ENCODE peak calls at places on chromosome 11, in five cellular contexts. A is fibroblast of pulmonary artery; B is activated CD8-positive, alpha-beta T cell treated with anti-CD3 and anti-CD28 coated beads for 36 hours; U is left ventricle myocardium inferior; O is tibial nerve. C is an unnamed sample.

GRCh38 chr11:72814831-72815618 is 814 bp downstream of the ATG16L2 start:
- DNase-seq in U (no peak), O (no peak), B (peak; percentile 82), A (peak; percentile 57), C (peak; percentile 59)

GRCh38 chr11:29159552-29160465 is 857.0 kb downstream of the KCNA4 start:
- DNase-seq in A (peak; percentile 86), B (peak; percentile 2), U (no peak), O (no peak), C (peak; percentile 71)

GRCh38 chr11:97269527-97269926 is 879.7 kb downstream of the JRKL start:
- DNase-seq in B (no peak), A (peak; percentile 26), U (no peak), O (no peak), C (no peak)

GRCh38 chr11:131353761-131354160 is 16.7 kb upstream of the NTM start:
- DNase-seq in A (no peak), O (no peak), B (no peak), U (no peak), C (no peak)

GRCh38 chr11:1153951-1154487 is 3.7 kb upstream of the MUC5AC start:
- DNase-seq in A (peak; percentile 91), B (no peak), U (no peak), O (peak; percentile 7), C (peak; percentile 93)

GRCh38 chr11:130024356-130024755 is 21.7 kb upstream of the PRDM10 start:
- DNase-seq in O (no peak), A (no peak), B (no peak), U (no peak), C (no peak)

GRCh38 chr11:76444065-76444383 is 794 bp upstream of the EMSY start:
- DNase-seq in A (no peak), U (no peak), B (no peak), O (no peak), C (no peak)

GRCh38 chr11:26219506-26220117 is 112.3 kb upstream of the ANO3 start:
- DNase-seq in B (no peak), U (no peak), A (peak; percentile 68), O (no peak), C (no peak)

GRCh38 chr11:19576054-19576453 is 136.6 kb upstream of the NAV2 start:
- DNase-seq in A (no peak), U (no peak), O (no peak), B (no peak), C (no peak)

GRCh38 chr11:5522308-5522707 is 5.8 kb upstream of the UBQLNL start:
- DNase-seq in B (no peak), A (peak; percentile 17), U (no peak), O (no peak), C (no peak)

GRCh38 chr11:14643697-14644395 is at the start of gene PDE3B:
- DNase-seq in U (peak; percentile 84), B (peak; percentile 87), A (peak; percentile 46), O (peak; percentile 35), C (peak; percentile 85)

GRCh38 chr11:110890995-110891394 is 178.8 kb upstream of the ARHGAP20 start:
- DNase-seq in B (no peak), A (no peak), O (no peak), U (no peak), C (no peak)

GRCh38 chr11:85310479-85310878 is 316.7 kb downstream of the DLG2 start:
- DNase-seq in A (no peak), B (no peak), O (no peak), U (no peak), C (no peak)

GRCh38 chr11:7384691-7385090 is 100.6 kb upstream of the OLFML1 start:
- DNase-seq in B (no peak), A (no peak), U (no peak), O (no peak), C (no peak)

GRCh38 chr11:26842458-26842841 is 120.6 kb upstream of the SLC5A12 start:
- DNase-seq in O (no peak), A (peak; percentile 84), U (no peak), B (no peak), C (no peak)

GRCh38 chr11:2113776-2114175 is 25.4 kb downstream of the IGF2 start:
- DNase-seq in A (no peak), O (no peak), B (no peak), U (no peak), C (no peak)

GRCh38 chr11:107490836-107491235 is 33.2 kb upstream of the CWF19L2 start:
- DNase-seq in A (no peak), O (no peak), B (no peak), U (no peak), C (no peak)

GRCh38 chr11:95549276-95549675 is 240.3 kb downstream of the FAM76B start:
- DNase-seq in O (no peak), B (no peak), U (no peak), A (no peak), C (no peak)

GRCh38 chr11:12284321-12285050 is 92.9 kb upstream of the PARVA start:
- DNase-seq in B (no peak), O (peak; percentile 4), A (peak; percentile 53), U (no peak), C (no peak)

GRCh38 chr11:87719311-87720073 is 455.8 kb downstream of the RAB38 start:
- DNase-seq in U (no peak), B (no peak), O (no peak), A (peak; percentile 9), C (no peak)

GRCh38 chr11:74010306-74010981 is 1.6 kb upstream of the UCP3 start:
- DNase-seq in O (no peak), B (no peak), U (no peak), A (no peak), C (no peak)

GRCh38 chr11:91248199-91248807 is 976.3 kb upstream of the FAT3 start:
- DNase-seq in B (peak; percentile 29), O (peak; percentile 48), A (peak; percentile 59), U (no peak), C (peak; percentile 40)

GRCh38 chr11:65851083-65851579 is 6.8 kb downstream of the CFL1 start:
- DNase-seq in U (no peak), A (no peak), B (peak; percentile 44), O (no peak), C (no peak)

GRCh38 chr11:109604506-109604905 is 182.5 kb downstream of the C11orf87 start:
- DNase-seq in B (no peak), O (no peak), U (no peak), A (peak; percentile 11), C (no peak)

GRCh38 chr11:95877288-95877687 is 46.6 kb downstream of the MTMR2 start:
- DNase-seq in A (peak; percentile 99), U (no peak), O (no peak), B (peak; percentile 15), C (no peak)

GRCh38 chr11:61160487-61161189 is 588 bp downstream of the VPS37C start:
- DNase-seq in O (peak; percentile 27), U (no peak), A (peak; percentile 14), B (no peak), C (no peak)

GRCh38 chr11:61163714-61164609 is 2.7 kb upstream of the VPS37C start:
- DNase-seq in B (peak; percentile 72), O (no peak), A (no peak), U (no peak), C (no peak)

GRCh38 chr11:61158691-61159381 is 2.4 kb downstream of the VPS37C start:
- DNase-seq in U (no peak), B (no peak), A (peak; percentile 87), O (no peak), C (peak; percentile 28)

GRCh38 chr11:61162092-61162935 is 1.1 kb upstream of the VPS37C start:
- DNase-seq in O (no peak), U (no peak), B (peak; percentile 73), A (peak; percentile 40), C (no peak)

DNA sequence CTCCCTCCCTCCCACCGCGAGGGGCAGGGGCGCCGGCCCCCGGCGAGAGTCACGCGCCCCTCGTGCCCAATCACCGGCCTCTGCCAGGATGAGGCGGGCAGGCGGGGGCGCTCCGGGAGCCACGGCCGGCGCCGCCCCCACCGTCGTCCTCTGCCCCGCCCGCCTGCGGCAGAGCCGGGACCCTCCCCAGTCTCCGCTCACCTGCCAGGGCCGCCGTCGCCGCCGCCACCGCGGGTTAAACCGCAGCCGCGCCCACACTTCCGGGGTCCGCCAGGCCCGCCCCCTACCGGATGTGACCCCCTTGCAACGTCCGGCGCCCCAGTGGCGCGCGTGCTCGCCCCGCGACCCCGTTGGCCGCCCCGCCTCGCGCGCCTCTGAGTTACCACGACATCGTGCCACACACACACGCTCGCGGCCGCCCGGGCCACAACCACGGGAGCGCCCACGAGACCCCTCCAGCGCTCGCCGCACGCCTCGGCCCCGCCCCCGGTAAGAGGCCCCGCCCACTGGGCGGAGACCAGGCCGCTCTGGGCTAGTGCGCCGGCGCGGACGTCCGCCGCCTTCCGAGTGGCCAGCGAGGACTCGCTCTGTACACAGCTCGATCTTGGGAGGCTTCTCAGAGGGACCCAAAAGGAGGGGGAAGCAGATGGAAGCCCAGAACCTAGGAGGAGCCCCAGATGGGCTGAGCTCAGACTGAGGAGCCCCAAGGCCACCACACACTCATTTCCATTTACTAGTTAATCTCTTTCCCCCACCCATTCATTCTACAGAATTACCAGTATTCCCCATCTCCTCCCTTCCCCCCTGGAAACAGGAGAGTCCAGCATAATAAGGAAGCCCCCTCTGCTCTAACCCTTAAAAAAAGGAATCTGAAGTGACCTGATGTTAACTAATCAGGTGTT is at the start of gene VPS37C:
- DNase-seq in O (peak; percentile 81), B (peak; percentile 94), U (peak; percentile 84), A (peak; percentile 89), C (peak; percentile 95)
- TF ChIP-seq CTCF in O (peak; percentile 82), B (no peak), U (peak; percentile 45), A (no peak), C (no peak)

GRCh38 chr11:123475478-123475877 is 45.4 kb downstream of the GRAMD1B start:
- DNase-seq in O (no peak), A (peak; percentile 77), U (no peak), B (no peak), C (no peak)
- TF ChIP-seq CTCF in O (no peak), A (peak; percentile 30), U (peak; percentile 33), B (no peak), C (no peak)

DNA sequence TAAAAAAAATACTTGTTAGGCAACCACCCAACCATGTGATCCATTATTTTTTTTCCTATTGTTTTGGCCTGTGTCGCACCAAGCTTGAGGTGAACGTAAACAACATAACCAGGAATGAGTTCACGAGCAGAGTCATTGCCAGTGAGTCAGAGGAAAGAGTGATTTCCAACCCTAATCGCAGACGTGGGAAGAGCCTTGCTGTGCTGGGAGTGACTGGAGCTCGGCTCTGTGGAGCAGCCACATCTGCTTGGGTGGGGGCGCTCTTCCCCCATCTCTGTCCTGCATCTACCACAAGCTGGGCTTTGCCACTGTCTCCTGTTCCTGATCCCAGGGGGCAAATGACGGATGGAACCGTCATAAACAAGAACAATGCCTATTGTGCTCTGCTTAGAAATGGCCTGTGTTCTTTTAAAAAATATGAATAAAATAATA is 210.0 kb downstream of the KIRREL3 start:
- DNase-seq in U (no peak), A (peak; percentile 87), B (no peak), O (no peak), C (no peak)
- TF ChIP-seq CTCF in U (no peak), A (no peak), B (no peak), O (no peak), C (no peak)

DNA sequence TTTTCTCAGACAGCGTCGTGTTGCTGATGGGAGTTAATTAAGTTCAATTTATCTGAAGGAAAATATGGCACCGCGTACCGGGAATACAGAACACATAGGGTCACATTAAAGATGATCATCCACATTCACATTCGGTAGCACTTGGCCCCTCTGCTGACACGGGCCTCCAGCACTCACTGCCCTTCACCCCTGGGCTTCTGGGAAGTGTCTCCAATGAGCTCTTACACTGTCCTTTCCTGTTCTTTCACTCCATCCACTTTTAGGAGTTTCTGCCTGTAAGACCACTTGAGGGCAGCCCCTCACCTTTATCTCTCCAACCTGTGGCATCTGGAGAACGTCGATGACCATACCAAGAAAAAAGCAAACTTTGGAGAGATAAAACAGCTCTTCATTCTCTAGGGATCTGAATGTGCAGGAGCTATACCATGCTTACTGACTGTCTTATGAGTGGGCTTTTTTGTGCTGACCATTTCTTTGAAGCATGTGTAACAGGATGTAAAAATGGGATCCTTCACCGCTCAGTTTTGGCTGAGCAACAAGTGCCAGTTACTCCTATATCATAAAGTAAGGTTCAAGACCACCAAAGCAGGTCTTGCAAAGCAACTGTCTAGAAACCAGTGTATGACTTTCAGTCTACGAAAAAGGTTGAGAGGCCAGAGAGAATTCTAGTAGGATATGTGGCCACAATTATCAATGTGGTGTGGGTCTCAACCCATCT is 1.1 kb upstream of the SERGEF start:
- DNase-seq in A (no peak), O (no peak), U (no peak), B (peak; percentile 9), C (no peak)
- TF ChIP-seq CTCF in A (no peak), O (no peak), U (no peak), B (no peak), C (no peak)

C was measured in Calu3.